ENCODE peak calls at places on chromosomes 7 and 10, in six cellular contexts. U is tibial nerve, X is A549, C is GM12892, O is HCT116, I is transverse colon. F is an unnamed sample.

GRCh38 chr7:151687523-151688235 is 168.0 kb upstream of the RHEB start:
- DNase-seq in I (peak), U (peak), O (peak), C (no peak), X (peak), F (peak)

GRCh38 chr7:110205899-110206298 is 885.0 kb upstream of the LRRN3 start:
- DNase-seq in O (no peak), I (no peak), X (no peak), C (no peak), U (no peak), F (no peak)

GRCh38 chr10:31261502-31262311 is 57.3 kb upstream of the ZEB1 start:
- DNase-seq in I (no peak), O (no peak), X (no peak), C (no peak), U (no peak), F (peak)

GRCh38 chr7:36633377-36633776 is 90.9 kb downstream of the AOAH start:
- DNase-seq in O (no peak), U (no peak), X (no peak), I (no peak), C (no peak), F (no peak)

GRCh38 chr7:11485626-11486025 is 346.4 kb downstream of the THSD7A start:
- DNase-seq in U (no peak), C (no peak), O (no peak), I (no peak), X (no peak), F (no peak)

GRCh38 chr7:127713006-127713405 is 61.0 kb downstream of the SND1 start:
- DNase-seq in X (no peak), I (no peak), U (no peak), C (no peak), O (no peak), F (no peak)

GRCh38 chr7:53110425-53110824 is 75.0 kb downstream of the POM121L12 start:
- DNase-seq in O (no peak), U (no peak), X (no peak), C (no peak), I (no peak), F (no peak)

GRCh38 chr7:82726038-82726800 is 282.6 kb upstream of the CACNA2D1 start:
- DNase-seq in O (no peak), C (no peak), I (no peak), X (no peak), U (no peak), F (no peak)

GRCh38 chr7:134355925-134356324 is 39.2 kb upstream of the SLC35B4 start:
- DNase-seq in C (no peak), I (no peak), U (no peak), O (no peak), X (peak), F (no peak)

GRCh38 chr7:17952387-17952786 is 12.1 kb upstream of the SNX13 start:
- DNase-seq in C (no peak), I (no peak), O (no peak), U (no peak), X (no peak), F (no peak)

GRCh38 chr7:129157651-129158050 is 13.1 kb downstream of the TSPAN33 start:
- DNase-seq in X (no peak), C (no peak), U (no peak), O (no peak), I (no peak), F (no peak)
- TF ChIP-seq POLR2A in X (no peak), C (no peak), U (no peak), O (no peak), I (no peak), F (no peak)

DNA sequence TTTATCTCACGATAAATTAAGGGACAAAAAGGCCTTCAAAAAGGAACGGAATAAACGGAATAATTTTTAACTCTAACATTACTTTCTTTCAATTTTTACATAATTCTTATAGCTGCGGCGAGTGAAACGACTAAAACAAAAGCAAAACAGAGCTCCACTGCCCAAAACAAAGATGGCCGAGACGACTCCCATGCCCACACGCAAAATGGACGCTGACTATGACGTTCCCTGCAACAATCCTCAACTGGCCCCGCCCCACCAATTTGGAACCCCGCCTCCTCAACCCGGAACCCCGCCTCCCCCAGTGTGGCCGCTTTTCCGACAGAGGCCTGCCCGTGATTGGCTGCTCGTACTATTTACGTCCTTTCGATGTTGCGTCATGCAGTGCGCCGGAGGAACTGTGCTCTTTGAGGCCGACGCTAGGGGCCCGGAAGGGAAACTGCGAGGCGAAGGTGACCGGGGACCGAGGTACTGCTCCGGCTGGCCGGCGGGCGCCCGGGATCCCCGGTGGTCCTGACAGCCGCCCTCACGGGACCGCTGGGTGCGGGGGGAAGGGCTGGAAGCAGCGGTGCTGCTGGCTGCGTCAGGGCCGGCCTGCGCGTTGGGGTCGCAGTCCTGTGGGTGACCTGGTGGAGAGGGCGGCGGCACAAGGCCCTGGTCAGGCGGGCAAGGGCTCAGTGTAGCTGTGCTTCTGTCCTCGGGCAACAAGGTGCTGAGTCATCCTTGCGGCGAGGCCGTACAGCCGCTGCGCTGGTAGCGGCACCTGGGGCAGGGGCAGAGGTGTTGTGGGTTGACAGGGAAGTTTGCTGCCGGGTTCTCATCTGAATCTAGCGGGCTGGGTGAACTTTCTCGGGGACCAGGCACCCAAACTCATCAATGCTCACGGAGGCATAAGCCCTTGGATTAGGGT is at the start of gene GHITM:
- DNase-seq in U (peak), O (peak), I (peak), C (peak), X (peak), F (peak)
- TF ChIP-seq POLR2A in U (peak), O (no peak), I (peak), C (peak), X (peak), F (peak)

DNA sequence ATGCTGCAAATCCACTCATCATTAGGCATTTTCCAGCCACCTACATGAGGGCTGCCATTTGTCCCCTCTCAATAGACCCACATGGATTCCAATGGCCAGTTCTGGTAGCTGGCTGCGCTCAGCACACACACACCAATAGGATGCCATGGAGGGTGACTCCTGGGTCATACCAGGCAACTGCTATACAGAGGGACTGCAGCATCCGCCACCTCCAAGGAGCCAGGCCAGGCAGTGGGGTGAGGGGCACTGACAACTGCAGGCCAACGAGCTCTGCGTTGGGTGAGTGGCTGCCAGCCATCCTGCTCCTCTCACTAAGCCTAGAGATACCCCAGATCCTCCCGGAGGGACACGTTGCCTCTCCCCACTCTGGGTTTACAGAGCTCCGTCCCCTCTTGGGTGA is 118.8 kb upstream of the NANOS1 start:
- DNase-seq in O (no peak), U (no peak), X (no peak), I (no peak), C (no peak), F (no peak)
- TF ChIP-seq POLR2A in O (no peak), U (no peak), X (no peak), I (no peak), C (no peak), F (no peak)

DNA sequence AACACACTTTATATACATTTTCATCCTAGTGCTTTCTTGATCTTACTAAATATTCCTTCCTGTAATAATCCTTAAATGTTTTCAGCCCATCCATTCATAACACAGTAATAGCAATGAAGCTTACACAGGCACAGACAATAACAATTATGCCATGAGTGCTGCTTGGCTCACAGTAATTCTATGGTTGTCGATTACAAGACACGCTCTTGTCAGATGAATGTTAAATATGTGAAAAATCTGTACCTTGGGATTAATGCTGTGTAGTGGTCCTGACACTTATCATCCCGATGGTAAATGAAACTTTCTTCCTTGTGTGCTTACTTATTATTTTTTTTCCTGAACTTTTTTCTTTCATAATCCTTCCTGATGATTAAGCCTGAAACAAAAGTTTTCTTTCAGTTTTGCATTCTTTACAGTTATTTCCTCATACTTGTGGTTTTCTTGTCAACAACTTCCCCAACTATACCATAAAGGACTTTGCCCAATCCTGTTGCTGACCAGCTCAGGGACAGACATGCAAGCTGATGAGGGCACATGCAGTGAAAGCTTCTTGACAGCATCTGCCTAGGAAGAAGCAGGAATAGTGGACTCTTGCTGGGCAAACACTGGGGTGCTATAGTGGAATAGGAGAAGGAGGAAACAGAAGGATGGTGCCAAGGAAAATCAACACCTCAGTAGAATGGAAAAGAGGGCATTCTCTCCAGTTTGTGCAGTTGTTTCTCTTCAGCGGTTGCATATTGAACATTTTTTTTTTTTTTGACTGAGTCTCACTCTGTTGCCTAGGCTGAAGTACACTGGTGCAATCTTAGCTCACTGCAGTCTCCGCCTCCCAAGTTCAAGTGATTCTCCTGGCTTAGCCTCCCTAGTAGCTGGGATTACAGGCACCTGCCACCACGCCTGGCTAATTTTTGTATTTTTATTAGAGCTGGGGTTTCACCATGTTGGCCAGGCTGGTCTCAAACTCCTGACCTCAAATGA is 6.7 kb upstream of the MGAM2 start:
- DNase-seq in U (no peak), O (peak), I (peak), C (no peak), X (peak), F (no peak)
- TF ChIP-seq POLR2A in U (no peak), O (no peak), I (no peak), C (no peak), X (no peak), F (no peak)

GRCh38 chr10:79082631-79083581 is 14.1 kb downstream of the ZMIZ1 start:
- DNase-seq in U (no peak), I (no peak), X (no peak), O (no peak), C (no peak), F (no peak)
- TF ChIP-seq POLR2A in U (no peak), I (no peak), X (no peak), O (no peak), C (no peak), F (no peak)

F was measured in H54.